ENCODE peak calls at places on chromosomes 5 and 9, in four cellular contexts. L is adrenal gland, E is IMR-90, D is tibial artery. F is an unnamed sample.
A peak's percentile ranks its signal among the peaks of the same experiment; 100 is the strongest.

GRCh38 chr5:69156456-69156855 is 10.5 kb upstream of the CCNB1 start:
- DNase-seq in L (no peak), E (no peak), D (no peak), F (peak; percentile 49)

GRCh38 chr9:129500863-129501770 is 119.8 kb downstream of the C9orf50 start:
- DNase-seq in L (peak; percentile 50), E (no peak), D (no peak), F (no peak)

GRCh38 chr5:85334-85995 is 6.5 kb upstream of the PLEKHG4B start:
- DNase-seq in L (no peak), E (no peak), D (no peak), F (no peak)

GRCh38 chr5:148794729-148795590 is 31.5 kb upstream of the ADRB2 start:
- DNase-seq in L (no peak), E (peak; percentile 96), D (no peak), F (no peak)

GRCh38 chr5:127353761-127354160 is 63.2 kb downstream of the MEGF10 start:
- DNase-seq in L (no peak), E (no peak), D (no peak), F (no peak)

GRCh38 chr5:23385036-23385435 is 122.4 kb upstream of the PRDM9 start:
- DNase-seq in L (no peak), E (no peak), D (no peak), F (no peak)

GRCh38 chr9:26477963-26478362 is 414.6 kb downstream of the CAAP1 start:
- DNase-seq in L (no peak), E (no peak), D (no peak), F (no peak)

GRCh38 chr5:3634061-3634460 is 38.4 kb downstream of the IRX1 start:
- DNase-seq in L (no peak), E (no peak), D (no peak), F (no peak)

GRCh38 chr9:127223810-127224177 is 40.8 kb upstream of the GARNL3 start:
- DNase-seq in L (no peak), E (no peak), D (peak; percentile 73), F (peak; percentile 89)

DNA sequence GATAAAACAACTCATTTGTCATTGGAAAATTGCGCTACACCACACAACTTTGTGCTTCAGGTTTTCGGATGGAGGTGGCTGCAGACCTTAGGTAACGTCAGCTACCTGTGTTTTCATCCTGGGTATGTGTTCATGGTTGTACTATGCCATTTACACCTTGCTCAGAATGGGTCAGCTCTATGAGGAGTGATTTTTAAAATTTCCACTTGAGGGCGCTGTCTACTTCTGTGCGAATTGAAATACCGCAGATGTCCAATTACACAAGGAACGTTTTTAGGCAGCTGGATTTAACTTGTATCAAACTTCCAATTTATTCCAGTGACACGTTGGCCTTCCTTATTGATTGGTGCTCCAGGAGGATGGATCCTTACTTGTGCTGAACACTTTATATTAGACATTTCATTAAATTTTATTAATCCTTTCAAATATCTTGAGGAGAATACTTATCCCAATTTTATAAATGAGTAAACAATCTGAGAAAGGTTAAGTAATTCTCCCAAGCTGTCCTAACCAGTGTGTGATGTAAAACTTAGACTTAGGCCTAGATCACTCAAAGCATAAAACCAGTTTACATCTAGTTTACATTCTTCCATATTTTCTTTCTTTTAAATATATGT is 23.4 kb downstream of the DMRTA1 start:
- DNase-seq in L (no peak), E (peak; percentile 13), D (no peak), F (no peak)
- TF ChIP-seq CTCF in L (peak; percentile 55), E (peak; percentile 63), D (peak; percentile 26), F (no peak)

DNA sequence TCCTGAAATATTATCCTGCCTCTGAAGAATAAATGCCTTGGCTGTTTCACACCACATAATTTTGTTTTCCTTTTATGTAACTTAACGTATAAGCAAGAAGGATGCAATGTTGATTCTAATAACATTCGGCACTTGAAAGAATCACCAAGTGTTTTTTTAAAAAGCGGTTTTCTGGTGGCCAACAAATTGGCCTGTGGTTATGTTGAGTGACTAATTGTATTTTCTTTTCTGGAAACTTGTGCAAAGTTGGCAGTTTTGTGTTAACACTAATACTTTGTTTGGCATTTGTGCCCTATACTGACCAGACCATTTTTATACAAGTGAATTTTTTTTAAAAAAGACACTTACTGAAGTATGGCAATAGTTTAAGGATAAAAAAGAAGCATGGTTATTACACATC is 452.7 kb downstream of the BNC2 start:
- DNase-seq in L (no peak), E (peak; percentile 45), D (no peak), F (no peak)
- H3K4me3 ChIP-seq in L (no peak overlapping the region), E (peak overlapping the region; percentile 20), D (no peak overlapping the region), F (no peak overlapping the region)

GRCh38 chr9:79817469-79818004 is 245.8 kb downstream of the TLE4 start:
- DNase-seq in L (no peak), E (no peak), D (no peak), F (no peak)
- TF ChIP-seq CTCF in L (no peak), E (no peak), D (no peak), F (no peak)

GRCh38 chr9:11088826-11089374 is 476.1 kb upstream of the PTPRD start:
- DNase-seq in L (no peak), E (no peak), D (no peak), F (no peak)

DNA sequence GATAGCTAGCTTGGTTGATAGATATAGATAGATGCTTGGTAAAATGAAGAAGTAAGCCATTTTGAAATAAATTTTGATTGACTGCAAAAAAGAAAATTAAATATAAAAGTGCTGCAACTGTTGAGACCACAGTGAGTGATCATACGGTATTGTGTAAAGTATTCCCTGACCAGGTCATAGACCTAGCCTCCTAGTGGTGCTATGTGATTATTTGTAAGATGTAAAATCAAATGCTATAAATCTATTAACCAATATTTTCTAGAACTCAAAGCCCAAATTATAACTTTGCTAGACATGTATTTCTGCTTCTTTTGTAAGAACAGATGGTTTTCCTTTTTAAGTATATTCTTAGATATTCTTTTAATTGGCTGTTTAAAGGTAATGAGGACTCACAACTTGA is 480.2 kb upstream of the PTPRD start:
- DNase-seq in L (no peak), E (no peak), D (no peak), F (no peak)
- H3K4me3 ChIP-seq in L (no peak overlapping the region), E (no peak overlapping the region), D (no peak overlapping the region), F (no peak overlapping the region)

GRCh38 chr5:170337055-170337454 is 39.5 kb upstream of the LCP2 start:
- DNase-seq in L (no peak), E (no peak), D (no peak), F (no peak)

GRCh38 chr5:170338272-170338671 is 40.7 kb upstream of the LCP2 start:
- DNase-seq in L (no peak), E (no peak), D (no peak), F (no peak)

GRCh38 chr5:170339780-170340167 is 42.2 kb upstream of the LCP2 start:
- DNase-seq in L (no peak), E (no peak), D (no peak), F (no peak)

GRCh38 chr5:170341545-170341944 is 44.0 kb upstream of the LCP2 start:
- DNase-seq in L (no peak), E (no peak), D (no peak), F (peak; percentile 15)

DNA sequence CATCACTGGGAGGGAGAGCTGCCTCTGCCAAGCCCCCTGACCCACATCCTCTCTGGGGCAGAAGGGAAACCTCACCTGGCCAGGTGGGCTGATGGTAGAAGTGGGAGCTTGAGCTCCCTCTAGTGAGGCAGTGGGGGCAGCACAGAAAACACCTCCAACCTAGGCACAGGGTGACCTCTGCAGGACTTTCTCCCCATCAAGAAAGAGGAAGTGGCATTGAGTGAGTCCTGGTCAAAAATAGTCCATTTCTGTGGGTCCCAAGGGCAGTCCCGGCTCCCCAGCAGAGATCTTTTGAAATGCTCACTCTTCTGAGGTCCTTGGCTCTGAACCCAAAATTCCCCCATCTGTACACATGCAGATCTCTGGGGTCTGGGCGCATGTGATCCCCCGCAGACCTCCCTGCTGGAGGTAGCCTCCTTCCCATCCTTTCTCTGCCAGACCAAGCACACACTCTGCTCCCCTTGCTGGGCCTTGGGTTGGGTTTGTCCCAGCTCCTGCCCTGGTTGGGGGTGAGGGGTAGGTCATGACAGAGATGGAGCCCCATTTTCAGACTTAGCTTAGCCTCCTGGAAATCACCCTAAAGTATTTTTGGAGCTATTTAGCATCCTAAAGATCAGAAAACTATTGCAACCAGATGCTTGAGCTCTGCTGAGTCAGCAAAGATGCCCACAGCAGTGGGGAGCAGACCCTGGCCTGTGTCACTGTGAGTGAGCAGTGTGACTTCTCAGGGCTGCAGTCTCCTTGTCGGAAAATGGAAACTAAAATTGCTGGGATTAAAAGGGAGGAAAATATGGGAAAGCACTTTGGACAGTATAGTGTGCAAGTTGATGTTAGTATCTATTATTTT is 41.6 kb upstream of the LCP2 start:
- DNase-seq in L (no peak), E (no peak), D (no peak), F (no peak)
- TF ChIP-seq CTCF in L (peak; percentile 28), E (no peak), D (no peak), F (no peak)

GRCh38 chr5:1323803-1324173 is 21.1 kb downstream of the CLPTM1L start:
- DNase-seq in L (no peak), E (no peak), D (peak; percentile 29), F (no peak)

GRCh38 chr5:1324301-1324700 is 20.6 kb downstream of the CLPTM1L start:
- DNase-seq in L (no peak), E (no peak), D (peak; percentile 46), F (peak; percentile 45)

GRCh38 chr5:1324719-1325190 is 20.1 kb downstream of the CLPTM1L start:
- DNase-seq in L (no peak), E (no peak), D (no peak), F (no peak)

GRCh38 chr5:1325191-1325741 is 19.6 kb downstream of the CLPTM1L start:
- DNase-seq in L (peak; percentile 17), E (no peak), D (no peak), F (peak; percentile 87)

GRCh38 chr5:1325870-1326546 is 18.9 kb downstream of the CLPTM1L start:
- DNase-seq in L (peak; percentile 39), E (no peak), D (no peak), F (peak; percentile 87)
- H3K4me3 ChIP-seq in L (no peak overlapping the region), E (no peak overlapping the region), D (no peak overlapping the region), F (no peak overlapping the region)

DNA sequence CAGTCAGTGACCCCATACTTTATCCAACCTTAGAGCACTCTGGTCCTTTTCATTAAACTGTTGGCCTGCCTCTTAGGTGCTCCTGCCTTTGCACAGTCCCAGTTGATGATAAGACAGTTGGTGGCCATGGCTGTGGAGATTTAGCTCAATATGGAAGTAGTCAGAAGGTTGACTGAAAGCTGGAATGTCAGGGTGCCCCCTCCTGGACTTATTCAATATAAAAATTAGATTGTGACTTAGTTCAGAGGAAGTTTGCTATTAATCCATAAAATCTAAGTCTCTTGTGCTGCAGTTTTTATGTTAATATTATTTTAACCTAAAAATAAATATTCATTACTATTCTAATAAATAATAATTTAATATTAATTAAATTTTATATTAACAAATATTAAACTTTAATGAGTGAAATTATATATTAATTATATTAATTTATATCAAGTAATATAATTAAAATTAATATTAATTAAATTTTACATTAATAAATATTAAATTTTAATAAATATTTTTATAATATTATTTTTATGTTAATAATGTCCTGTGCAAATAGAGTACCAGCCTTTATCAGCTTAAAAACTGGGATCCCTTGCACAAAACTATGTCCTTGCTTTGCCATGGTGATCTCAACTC is 77.7 kb upstream of the ADAMTSL1 start:
- DNase-seq in L (no peak), E (peak; percentile 18), D (no peak), F (no peak)
- TF ChIP-seq CTCF in L (peak; percentile 17), E (peak; percentile 35), D (no peak), F (no peak)

F was measured in lower leg skin.